ENCODE peak calls at places on chromosome 4, in seven cellular contexts. A is endothelial cell of umbilical vein; R is Peyer's patch; H is fibroblast of mammary gland; D is CD8-positive, alpha-beta T cell; F is fibroblast of lung; Y is kidney epithelial cell. B is an unnamed sample.

GRCh38 chr4:72468904-72469502 is 100.0 kb downstream of the ADAMTS3 start:
- DNase-seq in R (no peak), F (peak; percentile 59), A (peak; percentile 46), D (no peak), H (peak; percentile 51), Y (no peak), B (peak; percentile 65)

GRCh38 chr4:1193206-1194027 is 21.0 kb upstream of the SPON2 start:
- DNase-seq in Y (no peak), R (peak; percentile 40), A (no peak), D (peak; percentile 10), F (no peak), H (no peak), B (no peak)

GRCh38 chr4:154928640-154929257 is 147.7 kb downstream of the RBM46 start:
- DNase-seq in A (peak; percentile 21), H (peak; percentile 77), R (no peak), D (no peak), F (peak; percentile 72), Y (peak; percentile 10), B (peak; percentile 55)

GRCh38 chr4:121156822-121157769 is 7.0 kb downstream of the TNIP3 start:
- DNase-seq in A (peak; percentile 24), H (peak; percentile 33), R (peak; percentile 50), Y (no peak), D (peak; percentile 24), F (peak; percentile 25), B (peak; percentile 17)

GRCh38 chr4:143773998-143774898 is 73.8 kb upstream of the FREM3 start:
- DNase-seq in A (peak; percentile 32), Y (peak; percentile 18), F (peak; percentile 64), D (no peak), R (peak; percentile 42), H (peak; percentile 68), B (peak; percentile 86)

GRCh38 chr4:1608196-1608820 is 75.8 kb downstream of the FAM53A start:
- DNase-seq in Y (no peak), A (no peak), F (no peak), H (no peak), R (no peak), D (no peak), B (no peak)

GRCh38 chr4:113444386-113444785 is 317.2 kb downstream of the CAMK2D start:
- DNase-seq in F (peak; percentile 85), A (peak; percentile 91), Y (no peak), H (peak; percentile 74), R (no peak), D (no peak), B (peak; percentile 57)

GRCh38 chr4:171042989-171043524 is 770.1 kb upstream of the GALNTL6 start:
- DNase-seq in D (peak; percentile 20), A (no peak), R (no peak), H (no peak), F (no peak), Y (no peak), B (no peak)

GRCh38 chr4:8393593-8394038 is 46.9 kb downstream of the ACOX3 start:
- DNase-seq in H (peak; percentile 99), A (peak; percentile 98), R (no peak), F (peak; percentile 96), Y (peak; percentile 95), D (no peak), B (peak; percentile 96)

GRCh38 chr4:162126754-162127153 is 37.0 kb downstream of the FSTL5 start:
- DNase-seq in F (no peak), H (no peak), A (no peak), Y (no peak), D (no peak), R (no peak), B (no peak)

DNA sequence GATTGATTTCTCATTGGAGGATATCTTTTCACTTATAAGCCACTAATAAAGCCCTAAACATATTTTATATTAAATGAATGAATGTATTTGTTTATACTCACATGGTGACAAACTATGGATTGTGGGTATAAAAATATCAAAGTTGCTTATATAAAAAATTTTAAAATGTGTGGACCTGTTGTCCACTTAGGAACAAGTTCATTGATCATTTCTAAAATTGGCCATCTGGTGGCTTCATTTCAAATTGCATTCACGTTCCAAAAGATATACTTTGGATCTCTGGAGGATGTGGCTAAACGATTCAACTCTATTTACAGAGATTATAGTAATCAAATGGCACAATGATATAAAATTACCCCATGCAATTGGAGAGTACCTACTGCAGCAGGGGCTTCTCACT is 32.5 kb downstream of the FSTL5 start:
- DNase-seq in F (no peak), R (no peak), A (peak; percentile 7), H (no peak), D (no peak), Y (no peak), B (peak; percentile 46)
- TF ChIP-seq CTCF in F (no peak), R (no peak), A (no peak), H (no peak), D (no peak), Y (peak; percentile 9), B (peak; percentile 48)

GRCh38 chr4:139902328-139903217 is 237.0 kb downstream of the MGST2 start:
- DNase-seq in D (no peak), F (peak; percentile 47), R (no peak), Y (no peak), A (no peak), H (peak; percentile 33), B (peak; percentile 40)
- H3K4me3 ChIP-seq in D (no peak overlapping the region), F (peak overlapping the region; percentile 41), R (peak overlapping the region; percentile 21), Y (peak overlapping the region; percentile 31), A (no peak overlapping the region), H (peak overlapping the region; percentile 43), B (peak overlapping the region; percentile 47)

DNA sequence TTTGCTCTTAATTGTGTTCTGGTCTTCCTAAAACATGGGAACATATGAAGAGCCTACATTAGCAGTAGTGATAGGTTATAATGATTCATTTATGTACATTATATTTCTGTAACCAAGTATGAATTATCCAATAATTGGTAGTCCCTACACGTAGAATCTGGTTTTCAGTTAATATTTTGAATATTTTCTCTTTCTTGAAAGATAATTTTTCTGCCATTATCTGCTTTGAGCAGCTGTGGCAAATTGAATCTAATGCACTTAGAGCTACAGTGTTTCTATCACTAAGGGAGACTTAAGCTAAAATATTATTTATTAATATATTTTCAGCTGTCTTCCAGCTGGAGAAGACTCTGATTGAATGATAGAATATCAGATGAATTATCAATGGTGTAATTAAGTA is 21.0 kb downstream of the CEP44 start:
- DNase-seq in D (no peak), R (no peak), H (no peak), A (no peak), Y (no peak), F (no peak), B (no peak)
- TF ChIP-seq CTCF in D (no peak), R (no peak), H (no peak), A (no peak), Y (no peak), F (no peak), B (no peak)

GRCh38 chr4:107624024-107624423 is 96.0 kb downstream of the PAPSS1 start:
- DNase-seq in D (no peak), H (no peak), Y (no peak), A (no peak), R (no peak), F (no peak), B (no peak)
- H3K4me3 ChIP-seq in D (no peak overlapping the region), H (no peak overlapping the region), Y (no peak overlapping the region), A (no peak overlapping the region), R (no peak overlapping the region), F (no peak overlapping the region), B (no peak overlapping the region)

GRCh38 chr4:55184600-55185523 is 59.5 kb upstream of the KDR start:
- DNase-seq in A (no peak), H (peak; percentile 89), D (peak; percentile 24), F (peak; percentile 84), Y (no peak), R (no peak), B (peak; percentile 92)
- TF ChIP-seq CTCF in A (peak; percentile 30), H (peak; percentile 4), D (peak; percentile 30), F (peak; percentile 19), Y (peak; percentile 44), R (no peak), B (peak; percentile 42)

GRCh38 chr4:89952458-89952857 is 57.8 kb downstream of the MMRN1 start:
- DNase-seq in R (no peak), Y (no peak), F (no peak), A (no peak), D (no peak), H (no peak), B (no peak)
- H3K4me3 ChIP-seq in R (no peak overlapping the region), Y (no peak overlapping the region), F (no peak overlapping the region), A (no peak overlapping the region), D (no peak overlapping the region), H (no peak overlapping the region), B (no peak overlapping the region)

GRCh38 chr4:38930696-38931095 is 63.1 kb downstream of the FAM114A1 start:
- DNase-seq in H (no peak), D (no peak), R (no peak), Y (no peak), A (no peak), F (no peak), B (no peak)
- TF ChIP-seq CTCF in H (no peak), D (no peak), R (no peak), Y (no peak), A (no peak), F (no peak), B (no peak)

GRCh38 chr4:156584100-156584499 is 387.5 kb downstream of the PDGFC start:
- DNase-seq in A (peak; percentile 23), F (no peak), R (no peak), H (no peak), D (no peak), Y (peak; percentile 28), B (no peak)

GRCh38 chr4:156581693-156582092 is 389.9 kb downstream of the PDGFC start:
- DNase-seq in F (no peak), H (no peak), D (no peak), Y (no peak), A (peak; percentile 51), R (no peak), B (no peak)

GRCh38 chr4:156578713-156579112 is 392.9 kb downstream of the PDGFC start:
- DNase-seq in Y (no peak), R (no peak), H (no peak), D (no peak), F (no peak), A (no peak), B (no peak)

GRCh38 chr4:156583265-156583664 is 388.3 kb downstream of the PDGFC start:
- DNase-seq in H (no peak), F (no peak), D (no peak), A (no peak), R (no peak), Y (no peak), B (no peak)

DNA sequence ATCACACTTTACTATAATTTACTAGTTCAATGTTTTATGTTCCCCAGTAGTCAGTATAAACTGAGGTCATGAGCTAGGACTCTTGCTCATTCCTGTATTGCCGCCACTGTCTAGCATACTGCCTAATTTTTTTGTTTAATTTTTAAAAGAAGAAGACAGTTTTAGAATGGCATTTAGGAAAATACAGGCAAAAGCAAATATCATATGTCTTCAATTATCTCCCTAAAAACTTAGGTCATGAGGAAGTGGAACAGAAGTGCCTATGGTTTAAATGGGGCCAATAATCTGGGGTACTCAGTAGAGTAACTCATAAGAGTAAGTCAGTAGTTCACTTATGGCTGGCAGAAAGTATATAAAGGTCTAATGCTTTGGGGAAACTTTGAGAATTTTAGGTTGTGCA is 390.3 kb downstream of the PDGFC start:
- DNase-seq in D (no peak), F (no peak), R (no peak), H (no peak), Y (no peak), A (no peak), B (no peak)
- H3K4me3 ChIP-seq in D (no peak overlapping the region), F (no peak overlapping the region), R (no peak overlapping the region), H (no peak overlapping the region), Y (no peak overlapping the region), A (no peak overlapping the region), B (no peak overlapping the region)

B was measured in choroid plexus epithelial cell.